ENCODE peak calls at places on chromosomes 3 and 15, in seven cellular contexts. One of them, this sample, is unnamed.
A peak's percentile ranks its signal among the peaks of the same experiment; 100 is the strongest.

GRCh38 chr3:19811689-19812088 is 122.3 kb downstream of the EFHB start:
- DNase-seq in tibial nerve: no peak
- DNase-seq in NB4: peak; percentile 82
- DNase-seq in stomach: no peak
- DNase-seq in IMR-90: no peak
- DNase-seq in upper lobe of left lung: no peak
- DNase-seq in ovary: no peak
- DNase-seq in this sample: no peak

GRCh38 chr15:41150279-41150678 is 34.2 kb upstream of the INO80 start:
- DNase-seq in NB4: no peak
- DNase-seq in upper lobe of left lung: no peak
- DNase-seq in stomach: no peak
- DNase-seq in tibial nerve: no peak
- DNase-seq in ovary: no peak
- DNase-seq in IMR-90: no peak
- DNase-seq in this sample: no peak

GRCh38 chr3:58585005-58585786 is 8.0 kb upstream of the FAM107A start:
- DNase-seq in NB4: peak; percentile 61
- DNase-seq in stomach: peak; percentile 79
- DNase-seq in upper lobe of left lung: peak; percentile 97
- DNase-seq in ovary: peak; percentile 91
- DNase-seq in tibial nerve: peak; percentile 74
- DNase-seq in IMR-90: peak; percentile 58
- DNase-seq in this sample: peak; percentile 77

GRCh38 chr15:77999486-77999885 is 78.0 kb downstream of the TBC1D2B start:
- DNase-seq in tibial nerve: no peak
- DNase-seq in ovary: no peak
- DNase-seq in NB4: no peak
- DNase-seq in IMR-90: no peak
- DNase-seq in stomach: no peak
- DNase-seq in upper lobe of left lung: no peak
- DNase-seq in this sample: no peak

GRCh38 chr3:122679085-122679466 is 1.6 kb upstream of the PARP14 start:
- DNase-seq in NB4: peak; percentile 87
- DNase-seq in stomach: peak; percentile 84
- DNase-seq in IMR-90: peak; percentile 79
- DNase-seq in ovary: peak; percentile 84
- DNase-seq in tibial nerve: peak; percentile 76
- DNase-seq in upper lobe of left lung: no peak
- DNase-seq in this sample: peak; percentile 80

GRCh38 chr3:127750226-127751031 is 71.9 kb downstream of the MGLL start:
- DNase-seq in IMR-90: peak; percentile 94
- DNase-seq in tibial nerve: no peak
- DNase-seq in NB4: peak; percentile 82
- DNase-seq in stomach: no peak
- DNase-seq in ovary: no peak
- DNase-seq in upper lobe of left lung: no peak
- DNase-seq in this sample: no peak

GRCh38 chr15:58501636-58502178 is 69.9 kb downstream of the LIPC start:
- DNase-seq in ovary: no peak
- DNase-seq in IMR-90: no peak
- DNase-seq in upper lobe of left lung: no peak
- DNase-seq in stomach: no peak
- DNase-seq in NB4: no peak
- DNase-seq in tibial nerve: no peak
- DNase-seq in this sample: no peak

GRCh38 chr3:188084751-188085595 is 69.0 kb upstream of the LPP start:
- DNase-seq in IMR-90: no peak
- DNase-seq in upper lobe of left lung: no peak
- DNase-seq in tibial nerve: no peak
- DNase-seq in ovary: no peak
- DNase-seq in stomach: no peak
- DNase-seq in NB4: no peak
- DNase-seq in this sample: no peak

GRCh38 chr3:12918231-12918630 is 76.9 kb upstream of the RPL32 start:
- DNase-seq in ovary: no peak
- DNase-seq in IMR-90: no peak
- DNase-seq in stomach: no peak
- DNase-seq in NB4: no peak
- DNase-seq in upper lobe of left lung: no peak
- DNase-seq in tibial nerve: no peak
- DNase-seq in this sample: no peak

GRCh38 chr3:50158747-50159146 is 3.6 kb downstream of the SEMA3F start:
- DNase-seq in ovary: no peak
- DNase-seq in NB4: no peak
- DNase-seq in stomach: no peak
- DNase-seq in IMR-90: no peak
- DNase-seq in tibial nerve: no peak
- DNase-seq in upper lobe of left lung: peak; percentile 14
- DNase-seq in this sample: no peak

GRCh38 chr15:25735550-25736384 is 127.4 kb downstream of the ATP10A start:
- DNase-seq in tibial nerve: no peak
- DNase-seq in stomach: no peak
- DNase-seq in NB4: no peak
- DNase-seq in upper lobe of left lung: no peak
- DNase-seq in IMR-90: no peak
- DNase-seq in ovary: no peak
- DNase-seq in this sample: no peak

GRCh38 chr3:66450389-66451022 is 50.3 kb downstream of the LRIG1 start:
- DNase-seq in IMR-90: peak; percentile 76
- DNase-seq in upper lobe of left lung: no peak
- DNase-seq in tibial nerve: peak; percentile 37
- DNase-seq in ovary: peak; percentile 59
- DNase-seq in NB4: no peak
- DNase-seq in stomach: peak; percentile 76
- DNase-seq in this sample: peak; percentile 81

GRCh38 chr15:88241060-88241459 is 15.5 kb downstream of the NTRK3 start:
- DNase-seq in upper lobe of left lung: no peak
- DNase-seq in tibial nerve: no peak
- DNase-seq in NB4: no peak
- DNase-seq in IMR-90: no peak
- DNase-seq in stomach: no peak
- DNase-seq in ovary: no peak
- DNase-seq in this sample: no peak

GRCh38 chr3:2896281-2896967 is 213.8 kb downstream of the IL5RA start:
- DNase-seq in IMR-90: no peak
- DNase-seq in stomach: no peak
- DNase-seq in ovary: no peak
- DNase-seq in NB4: no peak
- DNase-seq in tibial nerve: no peak
- DNase-seq in upper lobe of left lung: no peak
- DNase-seq in this sample: no peak

GRCh38 chr15:69305204-69305931 is 6.7 kb downstream of the PAQR5 start:
- DNase-seq in stomach: no peak
- DNase-seq in upper lobe of left lung: no peak
- DNase-seq in IMR-90: peak; percentile 96
- DNase-seq in tibial nerve: no peak
- DNase-seq in NB4: peak; percentile 86
- DNase-seq in ovary: peak; percentile 44
- DNase-seq in this sample: no peak

GRCh38 chr15:49865925-49866757 is 245.3 kb downstream of the DTWD1 start:
- DNase-seq in tibial nerve: no peak
- DNase-seq in IMR-90: no peak
- DNase-seq in upper lobe of left lung: no peak
- DNase-seq in stomach: no peak
- DNase-seq in NB4: no peak
- DNase-seq in ovary: no peak
- DNase-seq in this sample: no peak

GRCh38 chr3:17634201-17634600 is 108.2 kb downstream of the TBC1D5 start:
- DNase-seq in IMR-90: no peak
- DNase-seq in NB4: no peak
- DNase-seq in tibial nerve: no peak
- DNase-seq in upper lobe of left lung: no peak
- DNase-seq in stomach: no peak
- DNase-seq in ovary: no peak
- DNase-seq in this sample: no peak

GRCh38 chr3:159340877-159341500 is 539.1 kb downstream of the MFSD1 start:
- DNase-seq in tibial nerve: no peak
- DNase-seq in NB4: no peak
- DNase-seq in IMR-90: no peak
- DNase-seq in stomach: no peak
- DNase-seq in ovary: no peak
- DNase-seq in upper lobe of left lung: no peak
- DNase-seq in this sample: no peak

DNA sequence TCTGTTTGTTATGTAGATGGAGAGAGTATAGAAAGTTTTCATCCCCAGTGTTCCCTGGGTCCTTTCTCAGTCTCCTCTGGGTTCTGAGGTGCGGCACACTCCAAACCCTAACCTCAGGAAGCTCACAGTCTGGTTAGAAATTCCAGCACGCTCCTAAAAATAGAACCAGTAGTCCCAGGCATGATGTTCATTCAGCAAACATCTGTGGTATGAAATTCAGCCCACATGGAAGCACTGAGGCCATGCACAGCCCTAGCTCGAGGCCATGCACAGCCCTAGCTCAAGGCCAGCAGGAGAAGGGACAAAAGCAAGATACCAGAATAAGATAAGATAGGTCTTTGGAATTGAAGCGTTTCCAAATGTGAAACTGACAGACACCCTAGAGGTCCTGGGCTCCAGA is 82.3 kb upstream of the OXTR start:
- DNase-seq in NB4: no peak
- DNase-seq in stomach: no peak
- DNase-seq in IMR-90: peak; percentile 74
- DNase-seq in upper lobe of left lung: no peak
- DNase-seq in ovary: no peak
- DNase-seq in tibial nerve: no peak
- DNase-seq in this sample: no peak
- TF ChIP-seq POLR2A in NB4: no peak
- TF ChIP-seq POLR2A in stomach: no peak
- TF ChIP-seq POLR2A in IMR-90: no peak
- TF ChIP-seq POLR2A in upper lobe of left lung: no peak
- TF ChIP-seq POLR2A in ovary: no peak
- TF ChIP-seq POLR2A in tibial nerve: no peak
- TF ChIP-seq POLR2A in this sample: no peak

GRCh38 chr3:109356442-109357155 is 19.3 kb upstream of the DPPA4 start:
- DNase-seq in ovary: no peak
- DNase-seq in NB4: no peak
- DNase-seq in stomach: no peak
- DNase-seq in upper lobe of left lung: no peak
- DNase-seq in IMR-90: no peak
- DNase-seq in tibial nerve: no peak
- DNase-seq in this sample: no peak
- H3K4me3 ChIP-seq in ovary: no peak overlapping the region
- H3K4me3 ChIP-seq in NB4: no peak overlapping the region
- H3K4me3 ChIP-seq in stomach: no peak overlapping the region
- H3K4me3 ChIP-seq in upper lobe of left lung: no peak overlapping the region
- H3K4me3 ChIP-seq in IMR-90: no peak overlapping the region
- H3K4me3 ChIP-seq in tibial nerve: no peak overlapping the region
- H3K4me3 ChIP-seq in this sample: no peak overlapping the region

GRCh38 chr15:33132722-33133345 is 61.7 kb downstream of the FMN1 start:
- DNase-seq in NB4: peak; percentile 50
- DNase-seq in IMR-90: peak; percentile 76
- DNase-seq in ovary: no peak
- DNase-seq in tibial nerve: no peak
- DNase-seq in stomach: no peak
- DNase-seq in upper lobe of left lung: no peak
- DNase-seq in this sample: no peak
- TF ChIP-seq CTCF in NB4: peak; percentile 59
- TF ChIP-seq CTCF in IMR-90: peak; percentile 89
- TF ChIP-seq CTCF in ovary: no peak
- TF ChIP-seq CTCF in tibial nerve: peak; percentile 39
- TF ChIP-seq CTCF in stomach: peak; percentile 28
- TF ChIP-seq CTCF in upper lobe of left lung: peak; percentile 65
- TF ChIP-seq CTCF in this sample: no peak

DNA sequence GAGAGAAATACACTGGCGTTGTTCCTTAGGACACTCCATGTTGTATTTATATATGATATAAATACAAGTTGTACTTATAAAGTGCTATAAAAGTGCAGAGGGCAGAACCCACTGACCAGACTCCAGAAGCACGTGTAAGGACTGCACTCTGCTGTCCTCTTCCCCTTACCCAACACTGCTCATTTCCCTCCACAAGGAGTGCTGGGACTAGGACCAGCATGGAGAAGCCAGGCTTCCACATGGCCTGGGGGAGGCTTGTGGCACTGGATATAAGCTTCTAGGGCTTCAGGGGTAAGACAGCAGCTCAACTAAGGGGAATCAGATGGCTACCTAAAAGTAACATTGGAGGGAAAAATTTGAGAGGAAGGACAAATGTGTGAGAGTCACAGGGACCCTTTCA is 556.9 kb downstream of the IGSF11 start:
- DNase-seq in stomach: no peak
- DNase-seq in IMR-90: no peak
- DNase-seq in tibial nerve: no peak
- DNase-seq in ovary: no peak
- DNase-seq in NB4: no peak
- DNase-seq in upper lobe of left lung: no peak
- DNase-seq in this sample: no peak
- TF ChIP-seq POLR2A in stomach: no peak
- TF ChIP-seq POLR2A in IMR-90: no peak
- TF ChIP-seq POLR2A in tibial nerve: no peak
- TF ChIP-seq POLR2A in ovary: no peak
- TF ChIP-seq POLR2A in NB4: no peak
- TF ChIP-seq POLR2A in upper lobe of left lung: no peak
- TF ChIP-seq POLR2A in this sample: no peak

GRCh38 chr15:63605816-63606215 is 8.6 kb downstream of the FBXL22 start:
- DNase-seq in tibial nerve: no peak
- DNase-seq in ovary: no peak
- DNase-seq in upper lobe of left lung: no peak
- DNase-seq in stomach: no peak
- DNase-seq in NB4: peak; percentile 52
- DNase-seq in IMR-90: no peak
- DNase-seq in this sample: no peak
- H3K4me3 ChIP-seq in tibial nerve: no peak overlapping the region
- H3K4me3 ChIP-seq in ovary: no peak overlapping the region
- H3K4me3 ChIP-seq in upper lobe of left lung: no peak overlapping the region
- H3K4me3 ChIP-seq in stomach: no peak overlapping the region
- H3K4me3 ChIP-seq in NB4: no peak overlapping the region
- H3K4me3 ChIP-seq in IMR-90: no peak overlapping the region
- H3K4me3 ChIP-seq in this sample: no peak overlapping the region